ENCODE peak calls at places on chromosome 3, in nine cellular contexts. J is fibroblast of lung, P is hepatocyte, H is PC-3, F is GM23338, U is GM23248, E is neuronal stem cell, G is MM.1S, W is IMR-90. X is an unnamed sample.

GRCh38 chr3:38163117-38163870 is 2.0 kb upstream of the OXSR1 start:
- DNase-seq in E (no peak), G (peak), U (peak), W (no peak), F (peak), P (peak), J (no peak), H (peak), X (no peak)

GRCh38 chr3:168342946-168343856 is 247.5 kb upstream of the GOLIM4 start:
- DNase-seq in U (no peak), P (no peak), H (peak), F (no peak), E (no peak), G (no peak), W (no peak), J (peak), X (no peak)

GRCh38 chr3:87867001-87867400 is 191.8 kb downstream of the CGGBP1 start:
- DNase-seq in E (no peak), U (peak), P (no peak), H (no peak), G (no peak), J (peak), W (no peak), F (no peak), X (no peak)

GRCh38 chr3:73393005-73393404 is 231.7 kb downstream of the PDZRN3 start:
- DNase-seq in E (no peak), W (no peak), P (no peak), H (no peak), F (no peak), U (no peak), J (no peak), G (no peak), X (no peak)

GRCh38 chr3:71241981-71242552 is 341.5 kb downstream of the FOXP1 start:
- DNase-seq in E (no peak), J (no peak), F (no peak), H (no peak), G (no peak), U (no peak), P (no peak), W (no peak), X (no peak)

GRCh38 chr3:34388836-34389235 is 590.4 kb downstream of the PDCD6IP start:
- DNase-seq in F (no peak), P (no peak), G (no peak), E (no peak), J (no peak), W (no peak), H (no peak), U (no peak), X (no peak)

GRCh38 chr3:70726966-70727365 is 414.5 kb upstream of the MDFIC2 start:
- DNase-seq in F (no peak), G (no peak), J (peak), P (no peak), E (no peak), H (peak), U (peak), W (peak), X (no peak)

GRCh38 chr3:175163686-175164085 is 304.6 kb downstream of the NAALADL2 start:
- DNase-seq in F (no peak), G (no peak), U (no peak), W (no peak), P (no peak), E (no peak), J (peak), H (peak), X (no peak)

GRCh38 chr3:10549617-10550228 is 44.3 kb upstream of the ATP2B2 start:
- DNase-seq in U (no peak), J (no peak), G (no peak), F (no peak), H (peak), E (no peak), P (no peak), W (no peak), X (no peak)

GRCh38 chr3:89699229-89699628 is 591.8 kb downstream of the EPHA3 start:
- DNase-seq in H (no peak), U (no peak), W (no peak), E (no peak), P (peak), G (no peak), F (no peak), J (no peak), X (no peak)

GRCh38 chr3:129345971-129346370 is 67.3 kb downstream of the HMCES start:
- DNase-seq in W (no peak), P (no peak), H (no peak), G (no peak), U (peak), E (no peak), J (peak), F (no peak), X (no peak)

GRCh38 chr3:183490653-183491052 is 62.2 kb upstream of the MCF2L2 start:
- DNase-seq in P (peak), F (peak), J (peak), W (no peak), G (peak), E (no peak), U (peak), H (peak), X (no peak)

GRCh38 chr3:50192689-50193141 is 1.3 kb downstream of the GNAT1 start:
- DNase-seq in U (peak), J (peak), E (peak), G (peak), P (peak), F (peak), H (peak), W (peak), X (no peak)

GRCh38 chr3:123695731-123696640 is 111.1 kb upstream of the HACD2 start:
- DNase-seq in J (peak), W (no peak), U (no peak), E (no peak), G (no peak), P (no peak), F (no peak), H (no peak), X (no peak)

GRCh38 chr3:160470181-160470580 is 20.6 kb upstream of the TRIM59 start:
- DNase-seq in H (no peak), W (no peak), G (no peak), E (no peak), U (no peak), P (no peak), J (no peak), F (no peak), X (no peak)

GRCh38 chr3:123028233-123028828 is 768 bp upstream of the SEMA5B start:
- DNase-seq in H (peak), F (peak), W (peak), P (peak), E (peak), G (peak), U (peak), J (peak), X (peak)

GRCh38 chr3:69922521-69923000 is 77.0 kb upstream of the SAMMSON start:
- DNase-seq in U (no peak), H (no peak), P (no peak), J (no peak), F (no peak), W (no peak), E (no peak), G (no peak), X (no peak)

GRCh38 chr3:175951047-175951694 is 1092.0 kb downstream of the NAALADL2 start:
- DNase-seq in E (no peak), G (no peak), P (no peak), U (peak), H (peak), W (peak), J (peak), F (no peak), X (no peak)

GRCh38 chr3:193732827-193733226 is 139.8 kb downstream of the OPA1 start:
- DNase-seq in G (no peak), P (no peak), E (no peak), F (no peak), H (no peak), J (peak), U (no peak), W (no peak), X (no peak)

GRCh38 chr3:48187579-48188265 is 495 bp downstream of the CDC25A start:
- DNase-seq in W (no peak), P (peak), H (peak), G (peak), F (peak), U (no peak), E (peak), J (peak), X (no peak)

GRCh38 chr3:65871305-65872141 is 167.2 kb downstream of the MAGI1 start:
- DNase-seq in P (peak), J (no peak), H (no peak), G (no peak), W (peak), F (no peak), E (no peak), U (no peak), X (no peak)

GRCh38 chr3:184352149-184352785 is 9.1 kb downstream of the CLCN2 start:
- DNase-seq in G (no peak), W (no peak), J (no peak), U (no peak), E (no peak), H (no peak), P (peak), F (no peak), X (no peak)

GRCh38 chr3:132486086-132486485 is 68.8 kb downstream of the DNAJC13 start:
- DNase-seq in J (no peak), F (no peak), U (peak), E (no peak), G (no peak), H (no peak), W (peak), P (no peak), X (no peak)

GRCh38 chr3:154132777-154133375 is 11.7 kb downstream of the ARHGEF26 start:
- DNase-seq in E (no peak), P (peak), G (no peak), H (no peak), U (no peak), W (peak), F (no peak), J (no peak), X (no peak)

GRCh38 chr3:71800023-71800422 is 15.1 kb upstream of the PROK2 start:
- DNase-seq in E (no peak), F (no peak), H (no peak), J (no peak), P (no peak), G (no peak), U (no peak), W (no peak), X (no peak)

GRCh38 chr3:155241559-155241958 is 51.9 kb downstream of the STRIT1 start:
- DNase-seq in H (no peak), E (no peak), P (no peak), J (peak), U (peak), W (peak), F (no peak), G (no peak), X (no peak)

GRCh38 chr3:179726075-179726742 is 73.4 kb downstream of the USP13 start:
- DNase-seq in H (no peak), W (no peak), P (no peak), J (no peak), F (no peak), U (no peak), G (no peak), E (no peak), X (no peak)

GRCh38 chr3:37543692-37544091 is 318.0 kb upstream of the CTDSPL start:
- DNase-seq in U (no peak), F (no peak), E (no peak), P (no peak), G (no peak), J (no peak), W (no peak), H (no peak), X (no peak)

GRCh38 chr3:188153949-188154757 is at the start of gene LPP:
- DNase-seq in F (peak), P (peak), W (peak), J (peak), U (peak), H (peak), G (peak), E (peak), X (no peak)

DNA sequence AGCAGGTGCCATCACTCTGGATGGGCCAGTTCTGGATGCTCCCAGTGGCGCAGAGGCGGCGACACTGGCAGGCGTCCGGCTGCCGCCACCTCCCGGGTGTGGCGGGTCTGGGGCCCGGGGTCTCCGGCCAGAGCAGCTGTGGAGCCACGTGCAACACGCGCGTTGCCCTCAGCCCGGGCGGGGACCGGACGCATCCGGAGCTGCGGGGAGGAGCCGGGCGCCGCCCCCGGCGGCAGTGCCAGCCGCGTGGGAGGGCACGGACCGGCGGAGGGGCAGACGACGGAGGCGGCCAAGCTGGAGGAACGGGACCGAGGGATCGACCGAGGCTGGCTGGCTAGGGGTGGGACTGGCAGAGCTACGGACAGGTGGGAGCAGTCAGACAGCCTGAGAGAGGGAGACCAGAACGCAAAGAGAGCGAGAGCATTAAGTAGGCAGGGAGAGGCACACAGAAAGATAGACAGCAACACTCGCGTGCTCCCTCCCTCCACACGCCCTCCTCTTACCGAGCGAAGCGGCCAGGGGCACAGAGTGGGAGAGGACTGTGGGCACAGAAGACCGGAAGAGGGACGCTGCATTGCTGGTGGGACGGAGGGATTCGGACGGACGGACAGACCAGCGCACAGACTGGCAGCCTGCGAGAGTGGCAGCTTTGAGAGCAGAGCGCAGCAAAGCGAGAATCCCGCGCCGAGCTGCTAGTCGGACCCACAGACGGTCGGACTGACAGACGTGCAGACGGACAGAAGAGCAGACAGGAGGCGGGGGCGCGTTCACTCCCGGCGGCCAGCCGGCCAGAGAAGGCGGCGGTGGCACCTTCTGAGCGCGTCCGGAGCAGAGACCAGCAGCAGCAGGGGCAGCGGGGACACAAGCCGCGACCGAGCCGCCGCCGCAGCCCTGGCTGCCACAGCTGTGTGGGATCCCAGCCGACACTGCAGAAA is at the start of gene ARPP21:
- DNase-seq in U (no peak), H (peak), E (peak), W (no peak), P (peak), F (peak), J (no peak), G (peak), X (no peak)
- H3K4me2 ChIP-seq in U (no peak), H (peak), E (peak), W (no peak), P (peak), F (peak), J (peak), G (peak), X (peak)

DNA sequence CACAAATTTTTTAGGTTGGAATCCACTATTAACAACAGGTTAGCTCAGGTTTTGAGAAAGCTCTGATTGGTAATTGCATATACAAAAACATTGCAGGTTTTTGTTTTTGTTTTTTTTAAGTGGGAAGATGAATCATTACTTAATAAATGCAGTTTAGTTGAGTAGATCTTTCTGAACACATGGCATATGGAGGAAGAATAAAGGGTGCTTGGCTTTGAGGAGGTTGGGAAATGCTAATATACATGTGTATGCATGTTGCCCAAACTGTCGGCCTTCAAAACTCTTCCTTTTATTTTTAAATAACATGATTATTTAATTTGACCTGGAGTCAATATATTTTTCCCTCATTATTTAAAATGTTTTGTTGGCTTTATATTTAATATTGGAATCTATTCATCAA is 32.8 kb downstream of the ZBTB38 start:
- DNase-seq in J (no peak), G (peak), F (no peak), W (no peak), H (no peak), P (no peak), E (no peak), U (no peak), X (no peak)
- H2AFZ ChIP-seq in J (no peak), G (no peak), F (no peak), W (no peak), H (no peak), P (no peak), E (no peak), U (no peak), X (no peak)

DNA sequence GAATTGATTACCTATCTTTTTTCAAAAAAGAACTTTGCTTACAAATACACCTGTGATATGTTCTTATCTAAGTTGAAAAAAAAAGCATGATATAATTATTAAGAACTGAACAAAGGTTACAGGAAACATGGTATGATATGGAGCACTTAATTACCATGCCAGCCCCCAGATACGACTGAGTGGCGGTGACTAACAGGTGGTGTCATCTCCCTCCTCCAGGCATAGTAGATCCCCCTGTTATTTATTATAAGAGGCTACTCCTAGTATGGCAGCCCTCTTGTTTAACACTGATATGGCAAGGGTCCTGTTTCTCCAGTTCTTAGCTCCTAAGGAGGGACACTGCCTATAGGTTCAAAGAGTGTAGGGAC is 31.0 kb upstream of the TM4SF4 start:
- DNase-seq in W (no peak), G (no peak), E (no peak), P (no peak), J (no peak), U (no peak), H (no peak), F (no peak), X (no peak)
- H3K4me2 ChIP-seq in W (no peak), G (no peak), E (no peak), P (no peak), J (no peak), U (peak), H (no peak), F (no peak), X (no peak)

GRCh38 chr3:58484049-58484721 is 7.7 kb upstream of the KCTD6 start:
- DNase-seq in J (no peak), F (no peak), E (no peak), H (no peak), G (no peak), U (no peak), P (no peak), W (no peak), X (no peak)

GRCh38 chr3:58480309-58480708 is 11.6 kb upstream of the KCTD6 start:
- DNase-seq in U (no peak), E (no peak), H (no peak), G (no peak), F (no peak), W (no peak), J (no peak), P (no peak), X (no peak)

GRCh38 chr3:58484722-58485069 is 7.2 kb upstream of the KCTD6 start:
- DNase-seq in E (no peak), J (no peak), H (no peak), W (no peak), G (no peak), F (no peak), P (no peak), U (no peak), X (no peak)

GRCh38 chr3:58486036-58486435 is 5.9 kb upstream of the KCTD6 start:
- DNase-seq in E (no peak), J (no peak), F (no peak), P (no peak), W (no peak), G (no peak), U (no peak), H (no peak), X (no peak)

DNA sequence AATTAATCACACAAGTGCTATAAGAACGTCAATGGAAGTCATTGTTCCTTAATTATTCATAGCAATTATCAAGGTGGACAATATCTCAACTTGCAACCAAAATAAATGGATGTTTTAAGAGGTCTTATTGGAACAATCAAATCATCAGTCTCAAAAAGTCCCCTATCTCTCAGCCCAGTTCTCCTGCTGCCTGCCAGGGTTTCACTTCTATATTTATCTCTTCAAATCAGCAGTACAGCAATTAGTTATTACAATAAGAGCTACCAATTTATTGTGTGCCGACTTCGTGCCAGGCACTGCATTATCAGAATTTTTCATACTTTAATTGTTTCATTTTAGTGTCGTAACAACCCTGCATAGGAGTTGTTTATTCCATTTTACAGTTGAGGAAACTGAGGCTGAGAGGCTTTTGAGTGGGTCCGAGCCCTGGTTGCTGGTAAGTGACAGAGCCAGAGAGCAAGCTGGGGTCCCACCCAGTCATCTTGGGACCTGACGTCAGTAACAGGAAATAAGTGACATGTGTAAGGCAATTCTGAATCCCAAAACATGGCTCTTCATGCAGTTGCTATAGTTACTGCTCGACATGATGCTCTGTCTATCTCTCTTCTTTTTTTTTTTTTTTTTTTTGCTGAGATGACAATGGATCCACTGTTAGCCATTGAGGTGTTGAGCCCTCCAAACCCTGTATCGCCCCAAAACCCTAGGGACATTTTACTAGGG is 8.8 kb upstream of the KCTD6 start:
- DNase-seq in U (no peak), E (no peak), G (no peak), J (no peak), F (no peak), H (no peak), W (no peak), P (no peak), X (no peak)
- H2AFZ ChIP-seq in U (no peak), E (no peak), G (no peak), J (no peak), F (no peak), H (no peak), W (no peak), P (no peak), X (no peak)

X was measured in keratinocyte.